ENCODE peak calls at places on chromosomes 5 and 9, in six cellular contexts. One of them, this sample, is unnamed.

GRCh38 chr9:33445389-33445881 is 2.0 kb downstream of the AQP3 start:
- DNase-seq in neural crest cell: no peak
- DNase-seq in WTC11: no peak
- DNase-seq in mesothelial cell of epicardium: no peak
- DNase-seq in tibial artery: no peak
- DNase-seq in CD4-positive, alpha-beta T cell: no peak
- DNase-seq in this sample: no peak

GRCh38 chr9:120920495-120921178 is 6.0 kb downstream of the TRAF1 start:
- DNase-seq in neural crest cell: no peak
- DNase-seq in WTC11: no peak
- DNase-seq in mesothelial cell of epicardium: no peak
- DNase-seq in tibial artery: no peak
- DNase-seq in CD4-positive, alpha-beta T cell: no peak
- DNase-seq in this sample: no peak

GRCh38 chr5:57302164-57302563 is 128.3 kb downstream of the GPBP1 start:
- DNase-seq in neural crest cell: no peak
- DNase-seq in WTC11: no peak
- DNase-seq in mesothelial cell of epicardium: no peak
- DNase-seq in tibial artery: no peak
- DNase-seq in CD4-positive, alpha-beta T cell: no peak
- DNase-seq in this sample: no peak

GRCh38 chr5:141811287-141812155 is 66.7 kb downstream of the PCDH1 start:
- DNase-seq in neural crest cell: peak
- DNase-seq in WTC11: peak
- DNase-seq in mesothelial cell of epicardium: peak
- DNase-seq in tibial artery: no peak
- DNase-seq in CD4-positive, alpha-beta T cell: peak
- DNase-seq in this sample: no peak

GRCh38 chr5:176543428-176544182 is 5.5 kb upstream of the CDHR2 start:
- DNase-seq in neural crest cell: peak
- DNase-seq in WTC11: peak
- DNase-seq in mesothelial cell of epicardium: peak
- DNase-seq in tibial artery: no peak
- DNase-seq in CD4-positive, alpha-beta T cell: peak
- DNase-seq in this sample: no peak

GRCh38 chr5:172855597-172856292 is 21.7 kb downstream of the ERGIC1 start:
- DNase-seq in neural crest cell: no peak
- DNase-seq in WTC11: no peak
- DNase-seq in mesothelial cell of epicardium: no peak
- DNase-seq in tibial artery: peak
- DNase-seq in CD4-positive, alpha-beta T cell: no peak
- DNase-seq in this sample: no peak

GRCh38 chr5:122971333-122971732 is 65.2 kb downstream of the PPIC start:
- DNase-seq in neural crest cell: no peak
- DNase-seq in WTC11: no peak
- DNase-seq in mesothelial cell of epicardium: no peak
- DNase-seq in tibial artery: no peak
- DNase-seq in CD4-positive, alpha-beta T cell: no peak
- DNase-seq in this sample: no peak

GRCh38 chr5:105663671-105664070 is 2007.1 kb downstream of the EFNA5 start:
- DNase-seq in neural crest cell: no peak
- DNase-seq in WTC11: no peak
- DNase-seq in mesothelial cell of epicardium: no peak
- DNase-seq in tibial artery: no peak
- DNase-seq in CD4-positive, alpha-beta T cell: no peak
- DNase-seq in this sample: no peak

GRCh38 chr5:136249678-136250266 is 56.8 kb upstream of the SMIM32 start:
- DNase-seq in neural crest cell: peak
- DNase-seq in WTC11: peak
- DNase-seq in mesothelial cell of epicardium: peak
- DNase-seq in tibial artery: no peak
- DNase-seq in CD4-positive, alpha-beta T cell: no peak
- DNase-seq in this sample: no peak

GRCh38 chr5:133130387-133131118 is 78.7 kb downstream of the HSPA4 start:
- DNase-seq in neural crest cell: no peak
- DNase-seq in WTC11: no peak
- DNase-seq in mesothelial cell of epicardium: no peak
- DNase-seq in tibial artery: peak
- DNase-seq in CD4-positive, alpha-beta T cell: no peak
- DNase-seq in this sample: no peak

GRCh38 chr9:127667127-127667844 is 39.5 kb upstream of the CFAP157 start:
- DNase-seq in neural crest cell: no peak
- DNase-seq in WTC11: no peak
- DNase-seq in mesothelial cell of epicardium: no peak
- DNase-seq in tibial artery: no peak
- DNase-seq in CD4-positive, alpha-beta T cell: no peak
- DNase-seq in this sample: no peak

GRCh38 chr5:56175465-56175864 is 57.7 kb downstream of the ANKRD55 start:
- DNase-seq in neural crest cell: no peak
- DNase-seq in WTC11: no peak
- DNase-seq in mesothelial cell of epicardium: no peak
- DNase-seq in tibial artery: no peak
- DNase-seq in CD4-positive, alpha-beta T cell: no peak
- DNase-seq in this sample: no peak

GRCh38 chr5:21806943-21807342 is 1046.2 kb downstream of the CDH12 start:
- DNase-seq in neural crest cell: no peak
- DNase-seq in WTC11: no peak
- DNase-seq in mesothelial cell of epicardium: no peak
- DNase-seq in tibial artery: no peak
- DNase-seq in CD4-positive, alpha-beta T cell: no peak
- DNase-seq in this sample: peak

GRCh38 chr9:100652850-100653249 is 75.0 kb downstream of the CAVIN4 start:
- DNase-seq in neural crest cell: no peak
- DNase-seq in WTC11: no peak
- DNase-seq in mesothelial cell of epicardium: no peak
- DNase-seq in tibial artery: no peak
- DNase-seq in CD4-positive, alpha-beta T cell: no peak
- DNase-seq in this sample: no peak

GRCh38 chr5:62555930-62556329 is 22.7 kb upstream of the LRRC70 start:
- DNase-seq in neural crest cell: no peak
- DNase-seq in WTC11: no peak
- DNase-seq in mesothelial cell of epicardium: no peak
- DNase-seq in tibial artery: no peak
- DNase-seq in CD4-positive, alpha-beta T cell: no peak
- DNase-seq in this sample: no peak

GRCh38 chr5:158629591-158630312 is 470.0 kb downstream of the EBF1 start:
- DNase-seq in neural crest cell: no peak
- DNase-seq in WTC11: no peak
- DNase-seq in mesothelial cell of epicardium: no peak
- DNase-seq in tibial artery: no peak
- DNase-seq in CD4-positive, alpha-beta T cell: no peak
- DNase-seq in this sample: no peak

GRCh38 chr5:139655727-139656271 is 7.7 kb downstream of the CXXC5 start:
- DNase-seq in neural crest cell: no peak
- DNase-seq in WTC11: no peak
- DNase-seq in mesothelial cell of epicardium: no peak
- DNase-seq in tibial artery: peak
- DNase-seq in CD4-positive, alpha-beta T cell: no peak
- DNase-seq in this sample: no peak

GRCh38 chr5:32304622-32305021 is 8.1 kb downstream of the MTMR12 start:
- DNase-seq in neural crest cell: no peak
- DNase-seq in WTC11: no peak
- DNase-seq in mesothelial cell of epicardium: no peak
- DNase-seq in tibial artery: no peak
- DNase-seq in CD4-positive, alpha-beta T cell: no peak
- DNase-seq in this sample: no peak

GRCh38 chr9:17477816-17478215 is 101.0 kb upstream of the SH3GL2 start:
- DNase-seq in neural crest cell: no peak
- DNase-seq in WTC11: no peak
- DNase-seq in mesothelial cell of epicardium: no peak
- DNase-seq in tibial artery: no peak
- DNase-seq in CD4-positive, alpha-beta T cell: no peak
- DNase-seq in this sample: no peak

GRCh38 chr5:167248262-167248661 is 1043.2 kb upstream of the WWC1 start:
- DNase-seq in neural crest cell: no peak
- DNase-seq in WTC11: no peak
- DNase-seq in mesothelial cell of epicardium: no peak
- DNase-seq in tibial artery: no peak
- DNase-seq in CD4-positive, alpha-beta T cell: no peak
- DNase-seq in this sample: no peak

GRCh38 chr5:160929343-160929742 is 77.3 kb upstream of the ATP10B start:
- DNase-seq in neural crest cell: no peak
- DNase-seq in WTC11: no peak
- DNase-seq in mesothelial cell of epicardium: no peak
- DNase-seq in tibial artery: no peak
- DNase-seq in CD4-positive, alpha-beta T cell: no peak
- DNase-seq in this sample: no peak

GRCh38 chr9:4084440-4084818 is 215.4 kb downstream of the GLIS3 start:
- DNase-seq in neural crest cell: no peak
- DNase-seq in WTC11: no peak
- DNase-seq in mesothelial cell of epicardium: no peak
- DNase-seq in tibial artery: no peak
- DNase-seq in CD4-positive, alpha-beta T cell: no peak
- DNase-seq in this sample: no peak

GRCh38 chr5:163504091-163504931 is 1.1 kb upstream of the MAT2B start:
- DNase-seq in neural crest cell: peak
- DNase-seq in WTC11: no peak
- DNase-seq in mesothelial cell of epicardium: no peak
- DNase-seq in tibial artery: peak
- DNase-seq in CD4-positive, alpha-beta T cell: peak
- DNase-seq in this sample: no peak

GRCh38 chr9:93013856-93014582 is 44.5 kb upstream of the SUSD3 start:
- DNase-seq in neural crest cell: no peak
- DNase-seq in WTC11: peak
- DNase-seq in mesothelial cell of epicardium: peak
- DNase-seq in tibial artery: peak
- DNase-seq in CD4-positive, alpha-beta T cell: no peak
- DNase-seq in this sample: no peak

GRCh38 chr9:73595036-73595545 is 443.4 kb downstream of the ANXA1 start:
- DNase-seq in neural crest cell: no peak
- DNase-seq in WTC11: no peak
- DNase-seq in mesothelial cell of epicardium: no peak
- DNase-seq in tibial artery: no peak
- DNase-seq in CD4-positive, alpha-beta T cell: no peak
- DNase-seq in this sample: no peak

GRCh38 chr5:78895616-78896015 is 89.5 kb downstream of the ARSB start:
- DNase-seq in neural crest cell: no peak
- DNase-seq in WTC11: no peak
- DNase-seq in mesothelial cell of epicardium: no peak
- DNase-seq in tibial artery: no peak
- DNase-seq in CD4-positive, alpha-beta T cell: no peak
- DNase-seq in this sample: no peak

GRCh38 chr5:39231705-39232525 is 12.6 kb upstream of the FYB1 start:
- DNase-seq in neural crest cell: no peak
- DNase-seq in WTC11: no peak
- DNase-seq in mesothelial cell of epicardium: no peak
- DNase-seq in tibial artery: no peak
- DNase-seq in CD4-positive, alpha-beta T cell: no peak
- DNase-seq in this sample: no peak

GRCh38 chr5:172905771-172906170 is 53.5 kb upstream of the RPL26L1 start:
- DNase-seq in neural crest cell: no peak
- DNase-seq in WTC11: no peak
- DNase-seq in mesothelial cell of epicardium: no peak
- DNase-seq in tibial artery: no peak
- DNase-seq in CD4-positive, alpha-beta T cell: no peak
- DNase-seq in this sample: no peak

GRCh38 chr5:329758-330149 is 8.2 kb downstream of the AHRR start:
- DNase-seq in neural crest cell: no peak
- DNase-seq in WTC11: no peak
- DNase-seq in mesothelial cell of epicardium: no peak
- DNase-seq in tibial artery: no peak
- DNase-seq in CD4-positive, alpha-beta T cell: no peak
- DNase-seq in this sample: no peak

GRCh38 chr5:87268126-87268969 is 665 bp downstream of the RASA1 start:
- DNase-seq in neural crest cell: peak
- DNase-seq in WTC11: peak
- DNase-seq in mesothelial cell of epicardium: peak
- DNase-seq in tibial artery: peak
- DNase-seq in CD4-positive, alpha-beta T cell: peak
- DNase-seq in this sample: peak

GRCh38 chr9:124239249-124240073 is 18.3 kb upstream of the NEK6 start:
- DNase-seq in neural crest cell: no peak
- DNase-seq in WTC11: no peak
- DNase-seq in mesothelial cell of epicardium: no peak
- DNase-seq in tibial artery: peak
- DNase-seq in CD4-positive, alpha-beta T cell: no peak
- DNase-seq in this sample: no peak

GRCh38 chr9:108850293-108850897 is 5.4 kb downstream of the ACTL7B start:
- DNase-seq in neural crest cell: no peak
- DNase-seq in WTC11: no peak
- DNase-seq in mesothelial cell of epicardium: no peak
- DNase-seq in tibial artery: no peak
- DNase-seq in CD4-positive, alpha-beta T cell: no peak
- DNase-seq in this sample: no peak
- TF ChIP-seq CTCF in neural crest cell: no peak
- TF ChIP-seq CTCF in WTC11: no peak
- TF ChIP-seq CTCF in mesothelial cell of epicardium: no peak
- TF ChIP-seq CTCF in tibial artery: no peak
- TF ChIP-seq CTCF in CD4-positive, alpha-beta T cell: no peak
- TF ChIP-seq CTCF in this sample: no peak

GRCh38 chr9:78881295-78881694 is 584.4 kb downstream of the PSAT1 start:
- DNase-seq in neural crest cell: no peak
- DNase-seq in WTC11: no peak
- DNase-seq in mesothelial cell of epicardium: no peak
- DNase-seq in tibial artery: no peak
- DNase-seq in CD4-positive, alpha-beta T cell: no peak
- DNase-seq in this sample: no peak
- TF ChIP-seq CTCF in neural crest cell: no peak
- TF ChIP-seq CTCF in WTC11: no peak
- TF ChIP-seq CTCF in mesothelial cell of epicardium: no peak
- TF ChIP-seq CTCF in tibial artery: no peak
- TF ChIP-seq CTCF in CD4-positive, alpha-beta T cell: no peak
- TF ChIP-seq CTCF in this sample: no peak

GRCh38 chr5:16870878-16871277 is 65.2 kb downstream of the MYO10 start:
- DNase-seq in neural crest cell: no peak
- DNase-seq in WTC11: no peak
- DNase-seq in mesothelial cell of epicardium: no peak
- DNase-seq in tibial artery: no peak
- DNase-seq in CD4-positive, alpha-beta T cell: no peak
- DNase-seq in this sample: no peak
- TF ChIP-seq CTCF in neural crest cell: no peak
- TF ChIP-seq CTCF in WTC11: no peak
- TF ChIP-seq CTCF in mesothelial cell of epicardium: no peak
- TF ChIP-seq CTCF in tibial artery: no peak
- TF ChIP-seq CTCF in CD4-positive, alpha-beta T cell: no peak
- TF ChIP-seq CTCF in this sample: no peak

DNA sequence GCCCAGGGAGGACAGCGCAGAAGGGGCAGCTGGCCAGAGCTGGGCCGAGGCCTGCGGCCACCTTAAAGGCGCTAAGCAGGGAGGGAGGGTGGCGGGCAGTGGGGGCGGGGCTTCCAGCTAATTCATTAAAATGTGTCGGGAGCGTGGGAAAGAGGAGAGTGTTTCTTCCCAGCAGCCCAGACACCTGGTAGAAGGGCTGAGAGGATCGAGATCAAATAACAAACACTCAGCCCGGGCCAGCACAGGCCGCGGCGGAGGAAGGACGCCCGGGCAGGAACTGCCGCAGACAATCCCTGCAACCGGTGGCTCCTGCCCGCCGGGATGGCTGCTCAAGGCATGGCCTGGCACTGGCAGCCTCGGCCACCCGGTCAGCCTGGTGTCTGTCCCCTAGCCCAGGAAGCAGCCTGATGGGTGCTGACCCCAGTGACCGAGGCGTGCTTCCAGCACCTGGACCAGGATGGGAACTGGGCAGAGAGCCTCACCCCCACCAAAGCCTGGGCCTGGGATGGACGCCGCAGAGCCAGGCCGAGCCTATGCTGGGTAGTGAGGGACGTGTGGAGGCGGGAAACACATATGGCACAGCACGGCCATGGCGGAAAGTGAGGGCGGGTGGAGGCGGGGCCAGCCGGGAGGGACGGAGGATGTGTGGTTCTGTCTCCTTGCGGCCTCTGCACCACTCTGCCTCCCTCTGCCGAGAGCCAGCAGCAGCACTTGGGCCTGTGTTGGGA is 3.2 kb upstream of the NRARP start:
- DNase-seq in neural crest cell: no peak
- DNase-seq in WTC11: peak
- DNase-seq in mesothelial cell of epicardium: peak
- DNase-seq in tibial artery: peak
- DNase-seq in CD4-positive, alpha-beta T cell: peak
- DNase-seq in this sample: no peak
- TF ChIP-seq CTCF in neural crest cell: no peak
- TF ChIP-seq CTCF in WTC11: no peak
- TF ChIP-seq CTCF in mesothelial cell of epicardium: no peak
- TF ChIP-seq CTCF in tibial artery: peak
- TF ChIP-seq CTCF in CD4-positive, alpha-beta T cell: no peak
- TF ChIP-seq CTCF in this sample: no peak

This sample was measured in omental fat pad.